ENCODE peak calls at places on chromosomes 2 and 18, in seven cellular contexts. Q is left ventricle myocardium inferior; C is left lung; K is heart left ventricle; P is CD4-positive, alpha-beta T cell; E is CD8-positive, alpha-beta T cell; T is MM.1S. J is an unnamed sample. For H3K27me3, the result is how much of the 10 kb centered on the place peaks cover.

GRCh38 chr2:77767388-77768076 is 245.4 kb upstream of the LRRTM4 start:
- DNase-seq in Q (no peak), C (no peak), K (no peak), P (no peak), E (no peak), T (no peak), J (no peak)

GRCh38 chr2:235611337-235611736 is 117.5 kb downstream of the AGAP1 start:
- DNase-seq in Q (no peak), C (no peak), K (no peak), P (no peak), E (no peak), T (no peak), J (no peak)

GRCh38 chr18:44837491-44838185 is 156.9 kb downstream of the SETBP1 start:
- DNase-seq in Q (no peak), C (no peak), K (no peak), P (no peak), E (no peak), T (no peak), J (no peak)

GRCh38 chr2:30744823-30745222 is 62.4 kb downstream of the CAPN13 start:
- DNase-seq in Q (no peak), C (peak), K (no peak), P (no peak), E (no peak), T (no peak), J (no peak)

GRCh38 chr2:25279091-25279651 is 62.6 kb downstream of the DNMT3A start:
- DNase-seq in Q (peak), C (peak), K (peak), P (no peak), E (no peak), T (no peak), J (peak)

GRCh38 chr2:240932724-240933047 is 26.6 kb downstream of the CROCC2 start:
- DNase-seq in Q (no peak), C (peak), K (no peak), P (peak), E (no peak), T (no peak), J (no peak)

GRCh38 chr2:179898873-179899272 is 37.5 kb upstream of the ZNF385B start:
- DNase-seq in Q (no peak), C (no peak), K (no peak), P (no peak), E (no peak), T (peak), J (peak)

GRCh38 chr18:34866739-34867138 is 156.6 kb downstream of the DTNA start:
- DNase-seq in Q (no peak), C (no peak), K (no peak), P (no peak), E (no peak), T (no peak), J (no peak)

GRCh38 chr2:64393611-64394010 is 60.4 kb upstream of the LGALSL start:
- DNase-seq in Q (no peak), C (no peak), K (no peak), P (no peak), E (no peak), T (no peak), J (no peak)

GRCh38 chr2:39994151-39994550 is 215.1 kb upstream of the THUMPD2 start:
- DNase-seq in Q (no peak), C (no peak), K (no peak), P (no peak), E (no peak), T (no peak), J (peak)

GRCh38 chr2:125405816-125406215 is 1250.1 kb upstream of the GYPC start:
- DNase-seq in Q (no peak), C (no peak), K (no peak), P (no peak), E (no peak), T (no peak), J (peak)

GRCh38 chr2:202494300-202494699 is 118.2 kb downstream of the BMPR2 start:
- DNase-seq in Q (no peak), C (no peak), K (no peak), P (no peak), E (no peak), T (no peak), J (no peak)

GRCh38 chr2:8860239-8860638 is 22.8 kb upstream of the KIDINS220 start:
- DNase-seq in Q (no peak), C (no peak), K (no peak), P (no peak), E (no peak), T (no peak), J (peak)

GRCh38 chr2:5590836-5591235 is 101.3 kb upstream of the SOX11 start:
- DNase-seq in Q (no peak), C (no peak), K (no peak), P (no peak), E (no peak), T (no peak), J (no peak)

GRCh38 chr2:58035352-58035751 is 11.3 kb upstream of the VRK2 start:
- DNase-seq in Q (no peak), C (no peak), K (no peak), P (no peak), E (no peak), T (no peak), J (no peak)

GRCh38 chr2:1170241-1170640 is 219.6 kb downstream of the SNTG2 start:
- DNase-seq in Q (no peak), C (no peak), K (no peak), P (no peak), E (no peak), T (no peak), J (no peak)

GRCh38 chr2:219486424-219486959 is 12.2 kb upstream of the GMPPA start:
- DNase-seq in Q (no peak), C (no peak), K (no peak), P (no peak), E (no peak), T (no peak), J (no peak)
- H3K27me3 ChIP-seq in Q (half or more), C (under half), K (under half), P (half or more), E (under half), T (half or more), J (half or more)

DNA sequence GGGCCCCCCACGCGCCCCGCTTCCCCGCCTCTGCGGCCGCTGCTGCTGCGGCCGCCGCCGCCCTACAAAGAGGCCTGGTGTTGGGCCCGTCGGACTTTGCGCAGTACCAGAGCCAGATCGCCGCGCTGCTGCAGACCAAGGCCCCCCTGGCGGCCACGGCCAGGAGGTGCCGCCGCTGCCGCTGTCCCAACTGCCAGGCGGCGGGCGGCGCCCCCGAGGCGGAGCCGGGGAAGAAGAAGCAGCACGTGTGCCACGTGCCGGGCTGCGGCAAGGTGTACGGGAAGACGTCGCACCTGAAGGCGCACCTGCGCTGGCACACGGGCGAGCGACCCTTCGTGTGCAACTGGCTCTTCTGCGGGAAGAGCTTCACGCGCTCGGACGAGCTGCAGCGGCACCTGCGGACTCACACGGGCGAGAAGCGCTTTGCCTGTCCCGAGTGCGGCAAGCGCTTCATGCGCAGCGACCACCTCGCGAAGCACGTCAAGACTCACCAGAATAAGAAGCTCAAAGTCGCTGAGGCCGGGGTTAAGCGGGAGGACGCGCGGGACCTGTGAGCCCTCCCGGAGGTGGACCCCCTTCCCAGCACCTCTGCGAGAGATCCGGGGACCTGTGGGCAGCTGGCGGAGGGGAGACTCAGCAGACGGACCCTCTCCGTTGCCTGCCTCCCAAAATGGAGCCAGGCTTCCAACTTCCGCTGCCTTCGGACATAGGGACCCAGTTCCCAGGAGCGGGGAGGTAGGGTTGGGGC is 1.9 kb downstream of the SP5 start:
- DNase-seq in Q (peak), C (no peak), K (peak), P (peak), E (peak), T (no peak), J (no peak)
- H3K27me3 ChIP-seq in Q (half or more), C (half or more), K (half or more), P (half or more), E (under half), T (under half), J (half or more)

GRCh38 chr2:60556441-60556997 is 3.1 kb upstream of the BCL11A start:
- DNase-seq in Q (no peak), C (no peak), K (peak), P (no peak), E (no peak), T (no peak), J (no peak)

GRCh38 chr2:60554649-60555065 is 1.2 kb upstream of the BCL11A start:
- DNase-seq in Q (no peak), C (no peak), K (no peak), P (no peak), E (no peak), T (no peak), J (no peak)

GRCh38 chr2:60555066-60555793 is 1.8 kb upstream of the BCL11A start:
- DNase-seq in Q (peak), C (peak), K (peak), P (peak), E (peak), T (peak), J (no peak)

GRCh38 chr2:60556998-60557955 is 3.8 kb upstream of the BCL11A start:
- DNase-seq in Q (no peak), C (no peak), K (no peak), P (no peak), E (no peak), T (no peak), J (no peak)

DNA sequence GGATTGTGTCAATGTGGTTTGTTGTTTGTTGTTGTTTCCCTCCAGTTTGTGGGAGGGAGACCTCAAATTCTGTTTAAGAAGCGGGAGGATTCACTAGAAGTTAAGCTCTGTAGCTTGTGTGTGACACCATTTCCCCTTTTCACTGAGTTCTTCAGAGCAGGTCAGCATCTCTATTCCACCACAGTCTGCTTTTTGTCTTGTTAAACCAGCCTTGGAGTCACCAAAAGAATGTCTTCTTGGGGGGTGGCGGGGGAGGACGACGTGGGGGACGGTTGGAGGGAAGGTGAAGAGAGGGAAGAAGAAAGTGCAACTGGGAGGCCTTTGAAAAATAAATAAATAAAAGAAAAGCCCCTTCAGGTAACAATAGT is 2.3 kb upstream of the BCL11A start:
- DNase-seq in Q (no peak), C (no peak), K (no peak), P (no peak), E (no peak), T (no peak), J (no peak)
- H3K27me3 ChIP-seq in Q (half or more), C (half or more), K (under half), P (half or more), E (under half), T (under half), J (under half)

GRCh38 chr2:174338626-174339570 is 4.1 kb downstream of the SP9 start:
- DNase-seq in Q (no peak), C (no peak), K (no peak), P (no peak), E (no peak), T (no peak), J (no peak)
- H3K27me3 ChIP-seq in Q (half or more), C (half or more), K (half or more), P (half or more), E (half or more), T (half or more), J (half or more)

DNA sequence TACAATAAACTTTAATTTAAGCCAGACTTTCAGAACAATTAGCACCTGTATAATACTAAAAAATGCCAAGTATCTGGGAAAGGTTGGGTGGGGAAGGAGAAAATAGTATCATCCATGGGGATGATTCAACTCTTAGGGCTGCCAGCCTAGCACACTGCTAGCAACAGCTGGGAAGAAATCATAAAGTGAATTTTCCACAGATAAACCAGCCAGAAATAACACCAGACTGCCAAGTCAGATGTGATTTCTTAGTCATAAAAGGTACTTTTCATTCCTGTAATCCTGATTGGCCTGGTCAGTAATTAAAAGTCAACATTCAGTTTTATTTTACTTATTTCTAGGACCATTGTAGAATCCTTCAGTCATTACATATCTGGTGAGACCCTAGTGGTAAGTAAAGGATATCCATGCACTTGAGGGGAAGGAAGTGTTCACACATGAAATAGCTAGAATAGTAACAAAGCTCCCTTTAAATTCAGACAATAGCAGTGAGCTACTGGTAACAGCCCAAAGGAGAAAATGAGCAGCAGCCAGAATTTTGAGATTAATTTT is 59.4 kb downstream of the LIMS1 start:
- DNase-seq in Q (no peak), C (no peak), K (no peak), P (no peak), E (no peak), T (no peak), J (peak)
- H3K27me3 ChIP-seq in Q (under half), C (under half), K (under half), P (under half), E (under half), T (under half), J (under half)

GRCh38 chr2:119025762-119026351 is 83.9 kb downstream of the MARCO start:
- DNase-seq in Q (no peak), C (no peak), K (no peak), P (no peak), E (no peak), T (no peak), J (no peak)

GRCh38 chr2:119023534-119023933 is 81.5 kb downstream of the MARCO start:
- DNase-seq in Q (no peak), C (no peak), K (no peak), P (no peak), E (no peak), T (no peak), J (no peak)

GRCh38 chr2:119025013-119025412 is 83.0 kb downstream of the MARCO start:
- DNase-seq in Q (no peak), C (no peak), K (no peak), P (no peak), E (no peak), T (no peak), J (no peak)

GRCh38 chr2:119024152-119024551 is 82.2 kb downstream of the MARCO start:
- DNase-seq in Q (no peak), C (no peak), K (no peak), P (no peak), E (no peak), T (no peak), J (no peak)

GRCh38 chr2:119024568-119024967 is 82.6 kb downstream of the MARCO start:
- DNase-seq in Q (no peak), C (no peak), K (no peak), P (no peak), E (no peak), T (no peak), J (no peak)
- H3K27me3 ChIP-seq in Q (half or more), C (under half), K (under half), P (under half), E (under half), T (under half), J (under half)

GRCh38 chr2:126950499-126950898 is 51.8 kb downstream of the TEX51 start:
- DNase-seq in Q (no peak), C (no peak), K (no peak), P (no peak), E (no peak), T (no peak), J (no peak)
- H3K27me3 ChIP-seq in Q (half or more), C (under half), K (under half), P (under half), E (under half), T (under half), J (under half)

GRCh38 chr2:178718988-178719387 is 88.2 kb downstream of the TTN start:
- DNase-seq in Q (no peak), C (no peak), K (no peak), P (no peak), E (no peak), T (no peak), J (no peak)
- H3K27me3 ChIP-seq in Q (under half), C (under half), K (under half), P (under half), E (under half), T (under half), J (under half)

J was measured in foreskin keratinocyte.